ENCODE peak calls at places on chromosomes 5 and 9, in six cellular contexts. Q, X, J, U, G and V are unnamed samples.

GRCh38 chr9:114278881-114279570 is 43.9 kb upstream of the ORM1 start:
- DNase-seq in Q (no peak), X (peak; percentile 40), J (peak; percentile 41), U (no peak), G (peak; percentile 88), V (no peak)

GRCh38 chr9:70413798-70414775 is at the start of gene KLF9:
- DNase-seq in Q (peak; percentile 89), X (peak; percentile 93), J (peak; percentile 90), U (peak; percentile 99), G (peak; percentile 89), V (peak; percentile 80)

GRCh38 chr5:107502711-107503110 is 168.0 kb downstream of the EFNA5 start:
- DNase-seq in Q (no peak), X (peak; percentile 38), J (no peak), U (no peak), G (no peak), V (no peak)

GRCh38 chr5:57442080-57442839 is 40.4 kb downstream of the ACTBL2 start:
- DNase-seq in Q (no peak), X (no peak), J (no peak), U (peak; percentile 73), G (no peak), V (no peak)

GRCh38 chr5:119666542-119666941 is 37.2 kb downstream of the FAM170A start:
- DNase-seq in Q (no peak), X (no peak), J (no peak), U (no peak), G (no peak), V (no peak)

GRCh38 chr5:143187495-143187894 is 216.0 kb downstream of the NR3C1 start:
- DNase-seq in Q (no peak), X (peak; percentile 54), J (no peak), U (no peak), G (no peak), V (no peak)

GRCh38 chr9:86946712-86947145 is 577 bp downstream of the GAS1 start:
- DNase-seq in Q (no peak), X (no peak), J (peak; percentile 78), U (peak; percentile 42), G (no peak), V (peak; percentile 62)

GRCh38 chr9:97934321-97935115 is 3.5 kb downstream of the HEMGN start:
- DNase-seq in Q (no peak), X (peak; percentile 26), J (peak; percentile 59), U (no peak), G (no peak), V (peak; percentile 80)

GRCh38 chr9:96020300-96020821 is 144.9 kb downstream of the ERCC6L2 start:
- DNase-seq in Q (no peak), X (peak; percentile 49), J (no peak), U (no peak), G (no peak), V (no peak)

GRCh38 chr5:156471893-156472292 is 144.9 kb downstream of the SGCD start:
- DNase-seq in Q (no peak), X (no peak), J (no peak), U (no peak), G (no peak), V (no peak)

GRCh38 chr9:69204869-69205268 is 30.8 kb downstream of the TJP2 start:
- DNase-seq in Q (peak; percentile 47), X (peak; percentile 49), J (peak; percentile 61), U (no peak), G (no peak), V (no peak)

GRCh38 chr9:92727716-92728700 is 36.6 kb downstream of the BICD2 start:
- DNase-seq in Q (no peak), X (no peak), J (peak; percentile 31), U (no peak), G (no peak), V (no peak)

GRCh38 chr9:512555-513272 is 298.0 kb downstream of the DOCK8 start:
- DNase-seq in Q (no peak), X (no peak), J (no peak), U (no peak), G (no peak), V (no peak)

GRCh38 chr9:84271004-84271886 is 69.3 kb downstream of the SLC28A3 start:
- DNase-seq in Q (no peak), X (peak; percentile 86), J (peak; percentile 83), U (peak; percentile 12), G (no peak), V (peak; percentile 75)

GRCh38 chr5:89128930-89129625 is 246.1 kb upstream of the MEF2C start:
- DNase-seq in Q (no peak), X (peak; percentile 91), J (no peak), U (no peak), G (no peak), V (no peak)

GRCh38 chr5:149603210-149603609 is 21.9 kb downstream of the ARHGEF37 start:
- DNase-seq in Q (no peak), X (no peak), J (no peak), U (no peak), G (no peak), V (no peak)

GRCh38 chr5:31144364-31144763 is 49.1 kb upstream of the CDH6 start:
- DNase-seq in Q (no peak), X (no peak), J (no peak), U (no peak), G (no peak), V (no peak)

GRCh38 chr9:98372077-98372812 is 116.8 kb upstream of the TBC1D2 start:
- DNase-seq in Q (no peak), X (no peak), J (no peak), U (no peak), G (no peak), V (peak; percentile 35)

GRCh38 chr5:139461698-139462097 is 845 bp downstream of the ECSCR start:
- DNase-seq in Q (no peak), X (peak; percentile 52), J (peak; percentile 61), U (peak; percentile 90), G (no peak), V (no peak)

GRCh38 chr5:6485441-6485840 is 36.8 kb downstream of the UBE2QL1 start:
- DNase-seq in Q (no peak), X (no peak), J (no peak), U (no peak), G (no peak), V (no peak)

GRCh38 chr5:3321923-3322322 is 273.7 kb upstream of the IRX1 start:
- DNase-seq in Q (no peak), X (no peak), J (no peak), U (no peak), G (no peak), V (no peak)

GRCh38 chr5:45695011-45695667 is 1.0 kb downstream of the HCN1 start:
- DNase-seq in Q (no peak), X (peak; percentile 58), J (peak; percentile 70), U (no peak), G (no peak), V (no peak)

GRCh38 chr5:2441496-2442180 is 309.8 kb downstream of the IRX2 start:
- DNase-seq in Q (no peak), X (no peak), J (no peak), U (no peak), G (no peak), V (no peak)

GRCh38 chr5:122492675-122493074 is 180.6 kb downstream of the SNCAIP start:
- DNase-seq in Q (no peak), X (peak; percentile 68), J (peak; percentile 50), U (no peak), G (peak; percentile 24), V (peak; percentile 63)

GRCh38 chr9:77127071-77127470 is 50.3 kb upstream of the VPS13A start:
- DNase-seq in Q (no peak), X (no peak), J (no peak), U (no peak), G (no peak), V (no peak)

GRCh38 chr5:132687995-132688394 is 14.2 kb downstream of the IL4 start:
- DNase-seq in Q (no peak), X (no peak), J (no peak), U (no peak), G (no peak), V (no peak)

GRCh38 chr5:94181940-94182339 is 436.5 kb downstream of the KIAA0825 start:
- DNase-seq in Q (peak; percentile 13), X (peak; percentile 78), J (peak; percentile 63), U (no peak), G (peak; percentile 6), V (peak; percentile 57)

GRCh38 chr5:28388428-28388827 is 1350.0 kb upstream of the CDH9 start:
- DNase-seq in Q (no peak), X (no peak), J (no peak), U (no peak), G (no peak), V (no peak)

GRCh38 chr5:28390341-28390740 is 1352.0 kb upstream of the CDH9 start:
- DNase-seq in Q (no peak), X (peak; percentile 32), J (no peak), U (no peak), G (no peak), V (no peak)

DNA sequence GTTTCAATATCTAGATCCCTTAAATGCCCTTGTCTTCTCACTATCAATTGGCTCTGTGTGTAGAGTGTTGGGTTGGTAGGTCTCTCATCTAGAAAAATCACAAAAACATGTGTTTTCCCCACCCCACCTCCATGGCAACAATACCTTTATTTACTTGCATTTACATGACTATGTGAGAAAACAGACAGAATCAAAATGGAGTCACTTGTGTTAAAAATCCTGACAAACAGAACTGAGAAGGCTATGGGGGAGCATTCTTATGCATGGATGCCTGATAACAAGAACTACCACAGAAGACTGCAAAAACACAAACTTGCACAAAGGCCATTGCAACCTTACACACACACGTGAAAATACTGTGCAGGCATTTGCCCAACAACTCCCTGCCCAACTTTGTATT is 1352.9 kb upstream of the CDH9 start:
- DNase-seq in Q (no peak), X (peak; percentile 12), J (no peak), U (no peak), G (no peak), V (no peak)
- H3K4me1 ChIP-seq in Q (no peaks in the 10 kb centered on the region), X (no peaks in the 10 kb centered on the region), J (peaks cover 11% of the 10 kb centered on the region), U (no peaks in the 10 kb centered on the region), G (no peaks in the 10 kb centered on the region), V (no peaks in the 10 kb centered on the region)

GRCh38 chr5:73030995-73031394 is 75.2 kb downstream of the FCHO2 start:
- DNase-seq in Q (peak; percentile 5), X (peak; percentile 93), J (peak; percentile 72), U (peak; percentile 72), G (peak; percentile 66), V (no peak)
- H3K27ac ChIP-seq in Q (no peak overlapping the region), X (no peak overlapping the region), J (peak overlapping the region; percentile 45), U (peak overlapping the region; percentile 26), G (peak overlapping the region; percentile 38), V (no peak overlapping the region)

GRCh38 chr9:129988607-129989361 is 54.2 kb downstream of the FNBP1 start:
- DNase-seq in Q (no peak), X (peak; percentile 36), J (peak; percentile 49), U (no peak), G (no peak), V (peak; percentile 95)
- H3K9ac ChIP-seq in Q (no peak overlapping the region), X (no peak overlapping the region), J (no peak overlapping the region), U (no peak overlapping the region), G (no peak overlapping the region), V (peak overlapping the region; percentile 47)

GRCh38 chr5:39414429-39414828 is 10.4 kb downstream of the DAB2 start:
- DNase-seq in Q (no peak), X (no peak), J (no peak), U (no peak), G (no peak), V (no peak)

GRCh38 chr5:39409036-39409435 is 15.7 kb downstream of the DAB2 start:
- DNase-seq in Q (no peak), X (no peak), J (no peak), U (no peak), G (no peak), V (no peak)

GRCh38 chr5:39411051-39411450 is 13.7 kb downstream of the DAB2 start:
- DNase-seq in Q (no peak), X (no peak), J (no peak), U (peak; percentile 89), G (no peak), V (no peak)

GRCh38 chr5:39412995-39413394 is 11.8 kb downstream of the DAB2 start:
- DNase-seq in Q (peak; percentile 71), X (no peak), J (no peak), U (no peak), G (no peak), V (no peak)

GRCh38 chr5:39411985-39412384 is 12.8 kb downstream of the DAB2 start:
- DNase-seq in Q (no peak), X (no peak), J (no peak), U (no peak), G (no peak), V (no peak)
- H3K4me1 ChIP-seq in Q (peaks cover 58% of the 10 kb centered on the region), X (no peaks in the 10 kb centered on the region), J (no peaks in the 10 kb centered on the region), U (peaks cover 46% of the 10 kb centered on the region), G (peaks cover 10% of the 10 kb centered on the region), V (no peaks in the 10 kb centered on the region)